ENCODE peak calls at places on chromosomes 4 and X, in six cellular contexts. N is EH, G is fibroblast of gingiva, D is activated T-helper 1 cell treated with Interleukin-2 at 50 U/mL for 16 hours, Q is KBM-7, C is HTR-8/SVneo. J is an unnamed sample.

GRCh38 chr4:93466440-93466839 is 362.1 kb upstream of the ATOH1 start:
- DNase-seq in N (no peak), G (no peak), D (no peak), Q (no peak), C (no peak), J (no peak)

GRCh38 chrX:13029831-13030771 is 14.3 kb downstream of the FAM9C start:
- DNase-seq in N (peak), G (peak), D (no peak), Q (no peak), C (no peak), J (no peak)

GRCh38 chr4:147741190-147741788 is 9.4 kb downstream of the ARHGAP10 start:
- DNase-seq in N (peak), G (peak), D (no peak), Q (no peak), C (no peak), J (no peak)

GRCh38 chrX:134868766-134869495 is 121.9 kb upstream of the SMIM10 start:
- DNase-seq in N (peak), G (peak), D (no peak), Q (no peak), C (no peak), J (no peak)

GRCh38 chr4:55765070-55765469 is 54.5 kb upstream of the EXOC1L start:
- DNase-seq in N (no peak), G (no peak), D (no peak), Q (no peak), C (no peak), J (no peak)

GRCh38 chr4:170374770-170375169 is 285.0 kb upstream of the AADAT start:
- DNase-seq in N (no peak), G (no peak), D (no peak), Q (peak), C (no peak), J (no peak)

GRCh38 chrX:135170877-135171519 is at the start of gene CT55:
- DNase-seq in N (no peak), G (no peak), D (no peak), Q (no peak), C (no peak), J (no peak)

GRCh38 chrX:30920271-30920670 is 31.2 kb upstream of the TAB3 start:
- DNase-seq in N (peak), G (no peak), D (no peak), Q (no peak), C (no peak), J (no peak)

GRCh38 chr4:43556262-43556661 is 663.7 kb downstream of the GRXCR1 start:
- DNase-seq in N (no peak), G (no peak), D (no peak), Q (no peak), C (no peak), J (no peak)

GRCh38 chr4:6224725-6225124 is 24.4 kb upstream of the JAKMIP1 start:
- DNase-seq in N (no peak), G (no peak), D (no peak), Q (no peak), C (no peak), J (no peak)